ENCODE peak calls at places on chromosomes 16 and 17, in six cellular contexts. C is cardiac fibroblast, S is uterus, K is IMR-90, G is heart left ventricle, L is glutamatergic neuron. N is an unnamed sample.

GRCh38 chr17:51434434-51435170 is 174.3 kb downstream of the UTP18 start:
- DNase-seq in C (no peak), S (no peak), K (no peak), G (no peak), L (no peak), N (no peak)

GRCh38 chr16:57787519-57787905 is 14.8 kb downstream of the KIFC3 start:
- DNase-seq in C (no peak), S (no peak), K (no peak), G (no peak), L (no peak), N (no peak)

GRCh38 chr17:59696682-59697277 is 10.4 kb downstream of the PTRH2 start:
- DNase-seq in C (no peak), S (no peak), K (no peak), G (no peak), L (no peak), N (no peak)

GRCh38 chr17:43713494-43714162 is 45.0 kb downstream of the SOST start:
- DNase-seq in C (peak), S (no peak), K (no peak), G (peak), L (peak), N (peak)

GRCh38 chr16:74807052-74807646 is 32.5 kb upstream of the FA2H start:
- DNase-seq in C (no peak), S (no peak), K (no peak), G (no peak), L (no peak), N (no peak)

GRCh38 chr16:12178251-12178990 is 201.9 kb downstream of the SNX29 start:
- DNase-seq in C (peak), S (peak), K (peak), G (peak), L (no peak), N (no peak)

GRCh38 chr17:18280766-18281165 is 20.3 kb downstream of the MIEF2 start:
- DNase-seq in C (no peak), S (no peak), K (peak), G (no peak), L (no peak), N (no peak)

GRCh38 chr17:82424001-82424862 is 5.8 kb upstream of the OGFOD3 start:
- DNase-seq in C (peak), S (peak), K (peak), G (no peak), L (no peak), N (peak)

GRCh38 chr16:19808061-19808621 is 76.5 kb downstream of the GPRC5B start:
- DNase-seq in C (no peak), S (no peak), K (no peak), G (no peak), L (no peak), N (no peak)

GRCh38 chr17:41844971-41845370 is 7.3 kb downstream of the KLHL10 start:
- DNase-seq in C (no peak), S (no peak), K (peak), G (no peak), L (no peak), N (no peak)

GRCh38 chr16:85392756-85393673 is 220.1 kb upstream of the GSE1 start:
- DNase-seq in C (no peak), S (no peak), K (no peak), G (peak), L (peak), N (peak)

GRCh38 chr16:15642557-15643452 is at the start of gene MARF1:
- DNase-seq in C (peak), S (peak), K (peak), G (peak), L (peak), N (peak)
- TF ChIP-seq CTCF in C (peak), S (peak), K (peak), G (peak), L (no peak), N (peak)

GRCh38 chr17:48528153-48528912 is 2.5 kb downstream of the HOXB1 start:
- DNase-seq in C (no peak), S (no peak), K (no peak), G (no peak), L (no peak), N (no peak)
- TF ChIP-seq CTCF in C (no peak), S (no peak), K (no peak), G (no peak), L (no peak), N (no peak)

GRCh38 chr16:87960851-87961250 is 9.6 kb downstream of the BANP start:
- DNase-seq in C (no peak), S (no peak), K (no peak), G (no peak), L (no peak), N (no peak)
- TF ChIP-seq CTCF in C (no peak), S (no peak), K (no peak), G (no peak), L (no peak), N (no peak)

GRCh38 chr17:79775635-79776034 is 2.3 kb upstream of the CBX2 start:
- DNase-seq in C (no peak), S (no peak), K (no peak), G (no peak), L (no peak), N (no peak)
- TF ChIP-seq CTCF in C (no peak), S (no peak), K (no peak), G (no peak), L (no peak), N (no peak)

DNA sequence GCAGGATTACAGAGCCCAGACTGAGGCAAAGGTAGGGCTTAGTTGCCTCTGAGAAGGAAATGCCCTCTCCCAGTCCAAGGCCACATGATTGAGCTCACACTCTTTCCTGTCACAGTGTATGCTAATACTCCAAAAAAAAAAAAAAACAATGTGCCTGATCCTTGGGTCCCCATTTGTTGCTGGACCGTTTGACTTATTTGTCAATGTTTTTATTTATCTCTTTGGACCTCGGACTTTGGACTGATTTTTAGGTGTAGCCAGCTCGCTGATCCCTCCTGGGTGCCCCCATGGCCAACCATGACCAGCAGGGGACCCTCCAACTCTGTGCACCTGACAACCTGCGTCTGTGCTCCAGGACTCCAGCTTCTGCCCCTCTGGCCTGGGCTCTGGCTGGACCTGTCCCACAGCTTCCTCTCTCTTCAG is 622 bp upstream of the CCL16 start:
- DNase-seq in C (no peak), S (no peak), K (no peak), G (no peak), L (no peak), N (peak)
- TF ChIP-seq CTCF in C (no peak), S (no peak), K (no peak), G (no peak), L (no peak), N (no peak)

GRCh38 chr17:29867643-29868181 is 62.3 kb downstream of the SSH2 start:
- DNase-seq in C (no peak), S (no peak), K (no peak), G (no peak), L (no peak), N (no peak)
- TF ChIP-seq CTCF in C (no peak), S (no peak), K (peak), G (no peak), L (no peak), N (no peak)

DNA sequence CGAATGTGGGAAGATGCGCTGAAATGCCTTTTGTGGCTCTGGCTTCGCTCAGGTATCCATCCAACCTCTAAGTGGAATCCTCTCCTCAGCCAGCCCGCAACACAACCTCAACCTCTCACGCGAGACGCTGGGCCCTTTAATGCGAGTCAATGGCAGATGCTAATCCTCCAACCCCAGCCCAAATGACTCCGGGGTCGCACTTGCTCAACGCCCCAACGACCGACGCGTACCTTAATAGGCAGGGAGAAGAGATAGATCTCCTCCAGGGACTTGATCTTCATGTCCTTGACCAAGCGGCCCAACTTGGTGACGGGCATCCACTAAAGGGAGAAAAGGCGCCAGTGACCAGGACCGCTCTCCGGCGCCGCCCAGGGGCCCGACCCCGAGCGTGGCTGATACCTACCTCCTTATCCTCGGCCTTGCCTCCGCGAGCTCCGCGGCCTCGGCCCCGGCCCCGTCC is 550 bp downstream of the RPS2 start:
- DNase-seq in C (peak), S (no peak), K (no peak), G (no peak), L (peak), N (peak)
- TF ChIP-seq CTCF in C (peak), S (no peak), K (peak), G (no peak), L (no peak), N (no peak)

GRCh38 chr16:88012360-88012759 is 61.1 kb downstream of the BANP start:
- DNase-seq in C (no peak), S (no peak), K (no peak), G (no peak), L (no peak), N (no peak)
- TF ChIP-seq CTCF in C (no peak), S (no peak), K (no peak), G (no peak), L (no peak), N (no peak)

GRCh38 chr17:69503711-69504110 is 89.2 kb downstream of the MAP2K6 start:
- DNase-seq in C (no peak), S (no peak), K (no peak), G (no peak), L (no peak), N (no peak)

GRCh38 chr17:69505740-69506139 is 91.2 kb downstream of the MAP2K6 start:
- DNase-seq in C (no peak), S (no peak), K (no peak), G (no peak), L (no peak), N (no peak)

GRCh38 chr17:69502488-69502887 is 88.0 kb downstream of the MAP2K6 start:
- DNase-seq in C (no peak), S (no peak), K (no peak), G (no peak), L (no peak), N (no peak)

GRCh38 chr17:69508814-69509213 is 94.3 kb downstream of the MAP2K6 start:
- DNase-seq in C (no peak), S (no peak), K (no peak), G (no peak), L (no peak), N (no peak)

DNA sequence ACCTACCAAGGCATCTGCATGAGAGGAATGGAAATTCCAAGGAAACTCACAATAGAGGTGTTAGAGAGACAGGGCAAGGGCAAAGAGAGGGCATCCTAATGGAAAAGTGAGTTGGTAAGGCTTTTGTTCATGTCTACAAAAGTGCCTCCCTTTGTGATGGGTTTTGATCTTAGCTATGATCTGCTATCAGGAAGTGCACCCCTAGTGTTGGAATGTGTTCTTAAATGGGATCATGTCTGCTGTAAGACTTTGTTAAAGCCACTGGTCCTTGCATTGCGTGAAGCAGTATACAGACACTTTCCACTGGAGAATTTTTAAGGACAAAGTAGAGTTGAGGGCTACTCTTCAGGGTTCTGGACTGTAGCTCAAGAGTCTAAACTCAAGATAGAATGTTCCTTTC is 92.0 kb downstream of the MAP2K6 start:
- DNase-seq in C (peak), S (no peak), K (no peak), G (no peak), L (no peak), N (no peak)
- TF ChIP-seq CTCF in C (peak), S (no peak), K (peak), G (no peak), L (no peak), N (peak)